ENCODE peak calls at places on chromosomes 12 and 14, in five cellular contexts. M is epithelial cell of esophagus, Z is HL-60, K is dorsolateral prefrontal cortex, X is pancreas. Q is an unnamed sample.

GRCh38 chr14:37969511-37969979 is 238.2 kb upstream of the SSTR1 start:
- DNase-seq in M (no peak), Z (no peak), K (no peak), X (peak; percentile 86), Q (no peak)

GRCh38 chr12:10957741-10958140 is 18.7 kb upstream of the TAS2R14 start:
- DNase-seq in M (no peak), Z (no peak), K (no peak), X (no peak), Q (no peak)

GRCh38 chr12:52121848-52122838 is 42.6 kb downstream of the SMIM41 start:
- DNase-seq in M (peak; percentile 58), Z (peak; percentile 57), K (peak; percentile 74), X (peak; percentile 50), Q (peak; percentile 48)

GRCh38 chr12:14164266-14164665 is 182.9 kb upstream of the GRIN2B start:
- DNase-seq in M (peak; percentile 49), Z (no peak), K (no peak), X (no peak), Q (no peak)

GRCh38 chr12:49909826-49910225 is 6.1 kb upstream of the FAIM2 start:
- DNase-seq in M (peak; percentile 71), Z (peak; percentile 33), K (no peak), X (no peak), Q (peak; percentile 92)

GRCh38 chr12:57864811-57865751 is 18.6 kb upstream of the CTDSP2 start:
- DNase-seq in M (peak; percentile 80), Z (peak; percentile 38), K (peak; percentile 70), X (peak; percentile 66), Q (peak; percentile 81)

GRCh38 chr14:96225745-96226151 is 21.1 kb downstream of the BDKRB2 start:
- DNase-seq in M (peak; percentile 74), Z (no peak), K (no peak), X (no peak), Q (peak; percentile 42)

GRCh38 chr12:27771470-27772327 is 8.3 kb upstream of the KLHL42 start:
- DNase-seq in M (peak; percentile 54), Z (no peak), K (no peak), X (no peak), Q (no peak)

GRCh38 chr12:92619026-92619425 is 83.8 kb upstream of the PLEKHG7 start:
- DNase-seq in M (no peak), Z (no peak), K (no peak), X (no peak), Q (peak; percentile 30)

GRCh38 chr12:108611884-108612415 is 14.1 kb upstream of the TMEM119 start:
- DNase-seq in M (peak; percentile 87), Z (peak; percentile 42), K (no peak), X (no peak), Q (peak; percentile 84)

GRCh38 chr14:68143341-68143807 is 323.8 kb downstream of the RAD51B start:
- DNase-seq in M (no peak), Z (no peak), K (no peak), X (peak; percentile 86), Q (peak; percentile 82)

GRCh38 chr12:113065126-113066007 is 8.8 kb downstream of the DTX1 start:
- DNase-seq in M (peak; percentile 20), Z (no peak), K (no peak), X (no peak), Q (no peak)

GRCh38 chr14:95021588-95021987 is 135.7 kb downstream of the DICER1 start:
- DNase-seq in M (no peak), Z (no peak), K (no peak), X (no peak), Q (no peak)

GRCh38 chr14:38207830-38208815 is at the start of gene SSTR1:
- DNase-seq in M (no peak), Z (no peak), K (no peak), X (peak; percentile 89), Q (no peak)

GRCh38 chr14:64541971-64542838 is 1.7 kb downstream of the HSPA2 start:
- DNase-seq in M (no peak), Z (no peak), K (no peak), X (no peak), Q (no peak)

GRCh38 chr14:80419339-80419738 is 208.0 kb upstream of the DIO2 start:
- DNase-seq in M (no peak), Z (no peak), K (no peak), X (no peak), Q (no peak)

GRCh38 chr12:112564160-112564559 is 145.4 kb downstream of the PTPN11 start:
- DNase-seq in M (no peak), Z (no peak), K (no peak), X (no peak), Q (no peak)

GRCh38 chr14:79549515-79549914 is 661.8 kb downstream of the DIO2 start:
- DNase-seq in M (no peak), Z (no peak), K (no peak), X (no peak), Q (no peak)

GRCh38 chr12:49279706-49280159 is 14.9 kb downstream of the TUBA1C start:
- DNase-seq in M (peak; percentile 65), Z (peak; percentile 76), K (no peak), X (no peak), Q (peak; percentile 25)

GRCh38 chr14:36130186-36130585 is 46.3 kb downstream of the PTCSC3 start:
- DNase-seq in M (peak; percentile 57), Z (no peak), K (no peak), X (no peak), Q (no peak)

GRCh38 chr12:2244013-2244861 is 191.4 kb downstream of the CACNA1C start:
- DNase-seq in M (no peak), Z (no peak), K (no peak), X (no peak), Q (peak; percentile 44)

GRCh38 chr14:79575032-79575431 is 636.3 kb downstream of the DIO2 start:
- DNase-seq in M (no peak), Z (no peak), K (no peak), X (no peak), Q (no peak)

GRCh38 chr14:103133213-103134140 is 10.2 kb downstream of the TNFAIP2 start:
- DNase-seq in M (no peak), Z (no peak), K (no peak), X (peak; percentile 23), Q (no peak)

GRCh38 chr12:6347367-6348338 is 5.8 kb upstream of the TNFRSF1A start:
- DNase-seq in M (no peak), Z (peak; percentile 84), K (no peak), X (peak; percentile 44), Q (no peak)

GRCh38 chr14:68297871-68298468 is 478.4 kb downstream of the RAD51B start:
- DNase-seq in M (no peak), Z (no peak), K (no peak), X (no peak), Q (peak; percentile 36)

GRCh38 chr12:119444462-119445044 is 110.0 kb downstream of the CCDC60 start:
- DNase-seq in M (peak; percentile 16), Z (peak; percentile 57), K (peak; percentile 61), X (no peak), Q (peak; percentile 57)

GRCh38 chr14:75562048-75562447 is 16.4 kb upstream of the FLVCR2 start:
- DNase-seq in M (peak; percentile 33), Z (no peak), K (no peak), X (no peak), Q (peak; percentile 26)

GRCh38 chr14:36070056-36071043 is 106.2 kb downstream of the PTCSC3 start:
- DNase-seq in M (peak; percentile 86), Z (peak; percentile 52), K (peak; percentile 81), X (peak; percentile 38), Q (peak; percentile 79)

GRCh38 chr14:64061115-64061514 is 208.3 kb downstream of the SYNE2 start:
- DNase-seq in M (no peak), Z (no peak), K (no peak), X (no peak), Q (no peak)

GRCh38 chr14:32250681-32251080 is 47.6 kb upstream of the RNU6-8 start:
- DNase-seq in M (no peak), Z (no peak), K (no peak), X (no peak), Q (no peak)
- TF ChIP-seq CTCF in M (no peak), Z (no peak), K (no peak), X (no peak), Q (no peak)

GRCh38 chr12:125070117-125070516 is 4.9 kb downstream of the AACS start:
- DNase-seq in M (no peak), Z (no peak), K (no peak), X (no peak), Q (no peak)
- TF ChIP-seq CTCF in M (no peak), Z (no peak), K (peak; percentile 47), X (no peak), Q (no peak)

DNA sequence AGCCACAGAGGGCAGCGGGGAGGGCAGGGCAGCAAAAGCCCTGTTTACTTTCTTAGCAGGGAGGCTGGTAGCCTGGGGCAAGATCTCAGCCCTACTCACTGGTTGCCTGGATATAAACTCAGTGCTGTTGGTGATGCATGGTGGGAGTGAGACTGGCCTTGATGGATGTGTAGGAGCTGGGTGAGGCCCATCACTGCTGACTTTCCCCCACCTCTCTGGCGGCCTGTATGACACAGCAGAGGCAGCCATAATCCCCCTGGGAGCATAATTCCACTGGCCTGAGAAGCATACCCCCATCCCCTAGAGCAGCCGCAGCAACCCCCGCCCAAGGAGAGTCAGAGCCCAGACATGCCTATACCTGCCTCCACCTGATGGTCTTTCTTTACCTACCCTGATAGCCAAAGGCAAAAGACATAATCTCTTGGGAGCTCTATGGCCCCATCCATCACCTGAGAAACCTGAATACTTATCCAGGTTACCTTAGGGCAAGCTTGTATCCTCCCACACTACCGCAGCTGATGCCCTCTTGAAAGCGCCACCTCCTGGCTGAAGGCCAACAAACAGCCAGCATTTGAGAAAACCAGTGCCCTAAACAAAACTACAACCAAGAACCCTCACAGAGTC is 59.3 kb downstream of the DNAI7 start:
- DNase-seq in M (peak; percentile 92), Z (no peak), K (no peak), X (no peak), Q (peak; percentile 79)
- TF ChIP-seq CTCF in M (no peak), Z (no peak), K (no peak), X (no peak), Q (no peak)

GRCh38 chr12:105369014-105369413 is 38.5 kb downstream of the C12orf75 start:
- DNase-seq in M (peak; percentile 42), Z (no peak), K (no peak), X (no peak), Q (peak; percentile 32)
- TF ChIP-seq CTCF in M (peak; percentile 38), Z (no peak), K (no peak), X (no peak), Q (no peak)

GRCh38 chr12:101957251-101957650 is 79.9 kb downstream of the DRAM1 start:
- DNase-seq in M (no peak), Z (no peak), K (no peak), X (no peak), Q (no peak)

GRCh38 chr12:101951002-101951670 is 73.8 kb downstream of the DRAM1 start:
- DNase-seq in M (no peak), Z (no peak), K (no peak), X (no peak), Q (no peak)

GRCh38 chr12:101959607-101960006 is 82.2 kb downstream of the DRAM1 start:
- DNase-seq in M (no peak), Z (no peak), K (no peak), X (no peak), Q (no peak)

GRCh38 chr12:101954681-101955080 is 77.3 kb downstream of the DRAM1 start:
- DNase-seq in M (peak; percentile 60), Z (no peak), K (no peak), X (no peak), Q (no peak)
- TF ChIP-seq CTCF in M (no peak), Z (no peak), K (no peak), X (no peak), Q (no peak)

Q was measured in MCF 10A.